ENCODE peak calls at places on chromosomes 16 and 17, in five cellular contexts. One of them, this sample, is unnamed. For H3K4me1, the result is how much of the 10 kb centered on the place peaks cover.

GRCh38 chr17:32124985-32125847 is 17.1 kb upstream of the RHOT1 start:
- DNase-seq in stomach: peak
- DNase-seq in IMR-90: no peak
- DNase-seq in transverse colon: no peak
- DNase-seq in colonic mucosa: no peak
- DNase-seq in this sample: peak

GRCh38 chr16:8885674-8886592 is 3.8 kb downstream of the LITAFD start:
- DNase-seq in stomach: no peak
- DNase-seq in IMR-90: peak
- DNase-seq in transverse colon: peak
- DNase-seq in colonic mucosa: no peak
- DNase-seq in this sample: peak

GRCh38 chr16:1048442-1049112 is 24.0 kb upstream of the SSTR5 start:
- DNase-seq in stomach: peak
- DNase-seq in IMR-90: peak
- DNase-seq in transverse colon: peak
- DNase-seq in colonic mucosa: peak
- DNase-seq in this sample: no peak

GRCh38 chr16:58332997-58333700 is 38.3 kb upstream of the PRSS54 start:
- DNase-seq in stomach: no peak
- DNase-seq in IMR-90: no peak
- DNase-seq in transverse colon: no peak
- DNase-seq in colonic mucosa: no peak
- DNase-seq in this sample: no peak

GRCh38 chr16:86277236-86277635 is 233.1 kb upstream of the FOXF1 start:
- DNase-seq in stomach: no peak
- DNase-seq in IMR-90: no peak
- DNase-seq in transverse colon: no peak
- DNase-seq in colonic mucosa: no peak
- DNase-seq in this sample: no peak

GRCh38 chr17:40329981-40330794 is 21.2 kb downstream of the RARA start:
- DNase-seq in stomach: peak
- DNase-seq in IMR-90: no peak
- DNase-seq in transverse colon: peak
- DNase-seq in colonic mucosa: no peak
- DNase-seq in this sample: peak

GRCh38 chr16:85428168-85428898 is 184.8 kb upstream of the GSE1 start:
- DNase-seq in stomach: peak
- DNase-seq in IMR-90: no peak
- DNase-seq in transverse colon: peak
- DNase-seq in colonic mucosa: peak
- DNase-seq in this sample: peak

GRCh38 chr17:33381201-33381600 is 88.1 kb upstream of the ASIC2 start:
- DNase-seq in stomach: no peak
- DNase-seq in IMR-90: no peak
- DNase-seq in transverse colon: no peak
- DNase-seq in colonic mucosa: no peak
- DNase-seq in this sample: no peak

GRCh38 chr17:75341784-75342183 is 52.6 kb upstream of the SLC25A19 start:
- DNase-seq in stomach: no peak
- DNase-seq in IMR-90: no peak
- DNase-seq in transverse colon: no peak
- DNase-seq in colonic mucosa: no peak
- DNase-seq in this sample: no peak

GRCh38 chr16:84897911-84898377 is 78.2 kb downstream of the CRISPLD2 start:
- DNase-seq in stomach: no peak
- DNase-seq in IMR-90: no peak
- DNase-seq in transverse colon: no peak
- DNase-seq in colonic mucosa: no peak
- DNase-seq in this sample: no peak

GRCh38 chr17:73172252-73172651 is 7.4 kb downstream of the SSTR2 start:
- DNase-seq in stomach: no peak
- DNase-seq in IMR-90: no peak
- DNase-seq in transverse colon: no peak
- DNase-seq in colonic mucosa: no peak
- DNase-seq in this sample: no peak

GRCh38 chr17:37317867-37318266 is 57.9 kb upstream of the C17orf78 start:
- DNase-seq in stomach: no peak
- DNase-seq in IMR-90: no peak
- DNase-seq in transverse colon: no peak
- DNase-seq in colonic mucosa: no peak
- DNase-seq in this sample: no peak

GRCh38 chr16:70576431-70577255 is 53.0 kb downstream of the SF3B3 start:
- DNase-seq in stomach: no peak
- DNase-seq in IMR-90: peak
- DNase-seq in transverse colon: peak
- DNase-seq in colonic mucosa: peak
- DNase-seq in this sample: no peak

DNA sequence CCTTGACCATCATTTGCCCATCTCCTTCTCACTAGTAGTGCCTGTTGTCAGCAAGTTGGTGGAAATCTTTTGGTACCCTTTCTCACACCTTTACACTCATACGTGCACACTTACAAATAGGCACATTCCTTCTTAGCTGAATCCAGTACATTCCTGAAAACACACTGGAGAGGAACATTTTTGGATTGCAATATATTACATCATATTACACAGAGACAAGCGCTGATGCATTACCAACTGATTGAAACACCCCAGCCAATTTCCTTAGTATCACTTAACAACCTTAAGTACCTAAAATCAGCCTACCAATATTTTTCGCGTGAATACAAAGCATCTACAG is 64.1 kb downstream of the PLCG2 start:
- DNase-seq in stomach: no peak
- DNase-seq in IMR-90: no peak
- DNase-seq in transverse colon: no peak
- DNase-seq in colonic mucosa: no peak
- DNase-seq in this sample: no peak
- H3K4me1 ChIP-seq in stomach: under half
- H3K4me1 ChIP-seq in IMR-90: under half
- H3K4me1 ChIP-seq in transverse colon: under half
- H3K4me1 ChIP-seq in colonic mucosa: under half
- H3K4me1 ChIP-seq in this sample: under half

DNA sequence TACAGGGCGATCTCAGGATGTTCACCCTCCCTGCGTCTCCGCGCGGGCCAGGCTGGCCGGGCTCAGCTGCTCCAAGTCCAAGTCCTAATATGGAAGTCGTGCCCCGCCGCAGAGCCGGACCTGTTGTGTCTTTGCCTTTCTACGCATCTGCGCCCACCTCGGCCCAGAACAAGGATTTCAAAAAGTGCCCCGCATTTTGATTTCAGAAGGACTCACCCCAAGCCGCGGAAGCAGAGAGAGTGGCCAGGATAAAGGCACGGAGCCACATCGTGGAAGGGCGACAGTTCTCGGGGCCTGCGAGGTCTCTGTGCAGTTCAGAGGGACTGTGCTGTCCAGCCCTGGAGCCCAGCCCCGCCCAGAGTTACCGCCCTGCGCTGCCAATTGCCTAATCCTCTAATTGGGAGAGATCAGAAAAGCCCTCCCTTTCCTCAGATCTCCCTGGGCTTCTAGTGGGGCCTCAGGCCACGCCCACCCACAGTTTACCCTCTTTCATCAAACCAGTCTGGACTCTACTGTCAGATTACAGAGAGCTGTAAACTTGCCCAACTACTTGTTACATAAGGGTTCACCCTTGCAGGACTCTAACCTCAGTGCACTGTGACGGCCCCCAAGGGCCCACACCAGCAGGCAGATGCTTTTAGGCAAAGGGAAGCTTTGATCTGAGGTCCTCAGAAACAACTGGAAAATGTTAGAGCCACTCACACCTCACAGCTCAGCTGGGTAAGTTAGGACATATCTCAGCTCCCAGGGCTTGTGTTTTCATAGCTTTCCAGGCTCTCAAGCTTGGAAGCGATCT is at the start of gene CES1:
- DNase-seq in stomach: no peak
- DNase-seq in IMR-90: no peak
- DNase-seq in transverse colon: peak
- DNase-seq in colonic mucosa: peak
- DNase-seq in this sample: no peak
- H3K4me3 ChIP-seq in stomach: no peak
- H3K4me3 ChIP-seq in IMR-90: no peak
- H3K4me3 ChIP-seq in transverse colon: no peak
- H3K4me3 ChIP-seq in colonic mucosa: no peak
- H3K4me3 ChIP-seq in this sample: no peak

GRCh38 chr16:13348416-13348815 is 447.0 kb downstream of the SHISA9 start:
- DNase-seq in stomach: no peak
- DNase-seq in IMR-90: no peak
- DNase-seq in transverse colon: no peak
- DNase-seq in colonic mucosa: no peak
- DNase-seq in this sample: no peak

GRCh38 chr16:13342675-13343074 is 441.3 kb downstream of the SHISA9 start:
- DNase-seq in stomach: no peak
- DNase-seq in IMR-90: no peak
- DNase-seq in transverse colon: no peak
- DNase-seq in colonic mucosa: no peak
- DNase-seq in this sample: no peak

GRCh38 chr16:13338044-13338443 is 436.6 kb downstream of the SHISA9 start:
- DNase-seq in stomach: no peak
- DNase-seq in IMR-90: no peak
- DNase-seq in transverse colon: no peak
- DNase-seq in colonic mucosa: no peak
- DNase-seq in this sample: no peak

DNA sequence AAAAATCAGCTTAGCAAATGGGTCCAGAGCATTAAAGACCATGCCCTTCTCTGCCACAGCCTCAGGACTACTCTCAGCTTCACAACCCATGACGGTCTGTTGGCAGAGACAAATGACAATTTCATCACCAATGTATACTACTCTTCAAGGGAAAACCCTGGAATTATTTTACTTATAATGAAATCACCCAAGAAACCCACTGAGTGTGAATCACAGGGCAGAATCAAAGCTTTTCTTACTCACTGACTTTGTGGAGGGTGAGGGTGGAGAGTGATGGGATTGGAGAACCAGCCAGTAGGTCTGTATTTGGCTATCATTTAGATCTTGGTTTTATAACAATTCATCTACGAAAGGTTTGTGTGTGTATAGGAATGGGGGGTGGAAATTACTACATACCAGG is 442.6 kb downstream of the SHISA9 start:
- DNase-seq in stomach: no peak
- DNase-seq in IMR-90: no peak
- DNase-seq in transverse colon: no peak
- DNase-seq in colonic mucosa: no peak
- DNase-seq in this sample: no peak
- TF ChIP-seq CTCF in stomach: no peak
- TF ChIP-seq CTCF in IMR-90: no peak
- TF ChIP-seq CTCF in transverse colon: no peak
- TF ChIP-seq CTCF in colonic mucosa: no peak
- TF ChIP-seq CTCF in this sample: no peak

GRCh38 chr16:13171313-13171712 is 269.9 kb downstream of the SHISA9 start:
- DNase-seq in stomach: no peak
- DNase-seq in IMR-90: no peak
- DNase-seq in transverse colon: no peak
- DNase-seq in colonic mucosa: no peak
- DNase-seq in this sample: no peak
- H3K4me1 ChIP-seq in stomach: under half
- H3K4me1 ChIP-seq in IMR-90: under half
- H3K4me1 ChIP-seq in transverse colon: under half
- H3K4me1 ChIP-seq in colonic mucosa: under half
- H3K4me1 ChIP-seq in this sample: under half

DNA sequence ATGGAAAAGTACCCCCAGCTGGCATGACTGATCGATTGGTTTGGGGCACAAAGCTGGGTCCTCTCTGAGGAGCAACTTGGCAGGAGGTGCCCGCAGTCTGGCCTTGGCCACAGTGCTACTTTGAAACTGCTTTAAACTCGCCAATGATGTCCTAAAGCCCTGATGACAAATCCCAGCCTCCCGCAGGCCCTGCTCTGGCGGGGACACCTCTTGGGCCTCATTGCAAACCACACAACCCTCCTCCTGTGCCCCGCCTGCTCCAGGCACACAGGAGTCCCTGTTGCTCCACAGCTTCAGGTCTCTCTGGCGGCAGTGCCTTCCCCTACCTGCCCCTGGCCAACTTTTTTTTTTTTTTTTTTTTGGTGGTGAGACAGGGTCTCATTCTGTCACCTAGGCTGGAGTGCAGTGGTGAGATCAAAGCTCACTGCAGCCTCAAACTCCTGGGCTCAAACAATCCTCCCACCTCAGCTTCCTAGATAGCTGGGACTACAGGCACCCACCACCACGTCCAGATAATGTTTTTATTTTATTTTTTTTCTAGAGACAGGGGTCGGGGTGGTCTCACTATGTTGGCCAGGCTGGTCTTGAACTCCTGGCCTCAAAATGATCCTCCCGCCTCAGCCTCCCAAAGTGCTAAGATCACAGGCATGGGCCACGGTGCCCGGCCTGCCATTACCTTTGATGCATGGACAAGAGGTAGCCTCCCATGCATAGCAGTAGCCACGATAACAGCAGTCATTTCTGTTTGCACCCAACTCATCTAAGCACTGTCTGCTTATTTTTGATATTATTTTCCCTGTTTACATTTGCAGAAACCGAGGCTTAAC is 37.8 kb upstream of the SNN start:
- DNase-seq in stomach: no peak
- DNase-seq in IMR-90: no peak
- DNase-seq in transverse colon: no peak
- DNase-seq in colonic mucosa: no peak
- DNase-seq in this sample: no peak
- H3K4me3 ChIP-seq in stomach: no peak
- H3K4me3 ChIP-seq in IMR-90: no peak
- H3K4me3 ChIP-seq in transverse colon: no peak
- H3K4me3 ChIP-seq in colonic mucosa: no peak
- H3K4me3 ChIP-seq in this sample: no peak

GRCh38 chr17:64216385-64217248 is 46.4 kb downstream of the TEX2 start:
- DNase-seq in stomach: peak
- DNase-seq in IMR-90: peak
- DNase-seq in transverse colon: peak
- DNase-seq in colonic mucosa: peak
- DNase-seq in this sample: peak
- TF ChIP-seq CTCF in stomach: no peak
- TF ChIP-seq CTCF in IMR-90: no peak
- TF ChIP-seq CTCF in transverse colon: no peak
- TF ChIP-seq CTCF in colonic mucosa: no peak
- TF ChIP-seq CTCF in this sample: peak